ENCODE peak calls at places on chromosomes 1 and 21, in ten cellular contexts. T is PC-3; L is sciatic nerve; P is adrenal gland; V is SJSA1; A is CD4-positive, alpha-beta memory T cell; Y is BJ; M is M059J; U is fibroblast of lung; X is EH. Z is an unnamed sample.

GRCh38 chr1:247942624-247943023 is 6.0 kb upstream of the OR2L8 start:
- DNase-seq in T (no peak), L (no peak), P (no peak), V (no peak), A (no peak), Y (no peak), M (no peak), U (no peak), X (no peak), Z (no peak)

GRCh38 chr1:7178741-7179140 is 393.5 kb downstream of the CAMTA1 start:
- DNase-seq in T (no peak), L (no peak), P (no peak), V (no peak), A (no peak), Y (no peak), M (no peak), U (no peak), X (no peak), Z (no peak)

GRCh38 chr1:154469844-154470417 is 32.1 kb upstream of the TDRD10 start:
- DNase-seq in T (no peak), L (no peak), P (no peak), V (no peak), A (no peak), Y (no peak), M (no peak), U (no peak), X (no peak), Z (no peak)

GRCh38 chr1:184691719-184692324 is 62.8 kb downstream of the EDEM3 start:
- DNase-seq in T (peak; percentile 53), L (no peak), P (no peak), V (peak; percentile 12), A (no peak), Y (peak; percentile 23), M (peak; percentile 57), U (peak; percentile 72), X (peak; percentile 72), Z (peak; percentile 71)

GRCh38 chr1:2185880-2186855 is 8.4 kb downstream of the FAAP20 start:
- DNase-seq in T (no peak), L (no peak), P (no peak), V (no peak), A (no peak), Y (no peak), M (no peak), U (no peak), X (no peak), Z (no peak)

GRCh38 chr1:85818371-85818770 is 110.1 kb upstream of the ZNHIT6 start:
- DNase-seq in T (peak; percentile 89), L (no peak), P (no peak), V (peak; percentile 66), A (no peak), Y (peak; percentile 82), M (peak; percentile 15), U (peak; percentile 47), X (peak; percentile 88), Z (no peak)

GRCh38 chr1:212179394-212180076 is 105.7 kb upstream of the PPP2R5A start:
- DNase-seq in T (peak; percentile 85), L (no peak), P (no peak), V (peak; percentile 24), A (no peak), Y (peak; percentile 74), M (peak; percentile 90), U (peak; percentile 86), X (peak; percentile 98), Z (no peak)

GRCh38 chr1:166695115-166695514 is 144.2 kb upstream of the POGK start:
- DNase-seq in T (no peak), L (no peak), P (no peak), V (no peak), A (no peak), Y (no peak), M (no peak), U (no peak), X (no peak), Z (peak; percentile 15)

GRCh38 chr21:42031816-42032215 is 21.7 kb upstream of the ZBTB21 start:
- DNase-seq in T (no peak), L (no peak), P (no peak), V (no peak), A (no peak), Y (no peak), M (no peak), U (no peak), X (no peak), Z (no peak)

GRCh38 chr1:159076753-159077656 is at the start of gene AIM2:
- DNase-seq in T (peak; percentile 55), L (peak; percentile 62), P (peak; percentile 60), V (no peak), A (peak; percentile 86), Y (peak; percentile 53), M (peak; percentile 66), U (no peak), X (peak; percentile 80), Z (no peak)